ENCODE peak calls at places on chromosomes 1 and 21, in four cellular contexts. C is effector memory CD4-positive, alpha-beta T cell; I is HCT116; B is left ventricle myocardium inferior. R is an unnamed sample. For H3K36me3, the result is how much of the 10 kb centered on the place peaks cover.

GRCh38 chr1:27117733-27118439 is 37.0 kb downstream of the SLC9A1 start:
- DNase-seq in B (no peak), I (no peak), C (no peak), R (no peak)

GRCh38 chr1:153597206-153597605 is 15.7 kb downstream of the S100A16 start:
- DNase-seq in C (no peak), I (no peak), B (no peak), R (no peak)

GRCh38 chr1:66552829-66553228 is 18.9 kb downstream of the SGIP1 start:
- DNase-seq in I (no peak), C (no peak), B (peak), R (no peak)

GRCh38 chr1:155123801-155124200 is 3.9 kb upstream of the EFNA1 start:
- DNase-seq in B (no peak), I (no peak), C (no peak), R (no peak)

GRCh38 chr1:92482665-92483441 is 3.9 kb downstream of the GFI1 start:
- DNase-seq in B (no peak), C (no peak), I (no peak), R (no peak)

GRCh38 chr1:5834477-5835178 is 157.6 kb downstream of the NPHP4 start:
- DNase-seq in I (no peak), C (no peak), B (no peak), R (no peak)

GRCh38 chr1:2056955-2057590 is 6.9 kb downstream of the PRKCZ start:
- DNase-seq in C (no peak), I (no peak), B (no peak), R (no peak)

GRCh38 chr1:89935235-89935634 is 59.7 kb upstream of the ZNF326 start:
- DNase-seq in B (no peak), I (no peak), C (no peak), R (no peak)

GRCh38 chr1:228765543-228765942 is 30.3 kb downstream of the RHOU start:
- DNase-seq in B (no peak), I (no peak), C (no peak), R (no peak)

GRCh38 chr1:14733053-14733778 is 134.7 kb downstream of the KAZN start:
- DNase-seq in C (no peak), B (no peak), I (no peak), R (no peak)

GRCh38 chr1:15717418-15718131 is 18.5 kb upstream of the SLC25A34 start:
- DNase-seq in C (no peak), B (no peak), I (no peak), R (no peak)

GRCh38 chr1:231021540-231022031 is 18.5 kb downstream of the FAM89A start:
- DNase-seq in C (no peak), I (no peak), B (no peak), R (no peak)

GRCh38 chr1:34341896-34342295 is 165.2 kb downstream of the C1orf94 start:
- DNase-seq in I (no peak), B (no peak), C (no peak), R (no peak)

GRCh38 chr1:2250721-2251281 is 22.7 kb downstream of the SKI start:
- DNase-seq in B (no peak), I (no peak), C (no peak), R (no peak)

GRCh38 chr1:42164551-42165420 is at the start of gene GUCA2A:
- DNase-seq in I (no peak), C (no peak), B (no peak), R (no peak)

GRCh38 chr1:2585318-2586092 is 1.1 kb upstream of the PRXL2B start:
- DNase-seq in I (no peak), C (peak), B (peak), R (peak)

GRCh38 chr21:16116798-16117197 is 387.0 kb downstream of the USP25 start:
- DNase-seq in I (no peak), B (no peak), C (no peak), R (no peak)

GRCh38 chr1:110258734-110259133 is 48.6 kb downstream of the KCNC4 start:
- DNase-seq in C (no peak), B (no peak), I (no peak), R (no peak)

GRCh38 chr1:221141606-221142285 is 262.5 kb downstream of the HLX start:
- DNase-seq in I (no peak), B (no peak), C (no peak), R (no peak)

GRCh38 chr1:169287280-169287679 is 80.3 kb downstream of the NME7 start:
- DNase-seq in B (no peak), I (no peak), C (no peak), R (no peak)

GRCh38 chr1:102851616-102852015 is 256.7 kb downstream of the COL11A1 start:
- DNase-seq in I (no peak), B (no peak), C (no peak), R (no peak)

DNA sequence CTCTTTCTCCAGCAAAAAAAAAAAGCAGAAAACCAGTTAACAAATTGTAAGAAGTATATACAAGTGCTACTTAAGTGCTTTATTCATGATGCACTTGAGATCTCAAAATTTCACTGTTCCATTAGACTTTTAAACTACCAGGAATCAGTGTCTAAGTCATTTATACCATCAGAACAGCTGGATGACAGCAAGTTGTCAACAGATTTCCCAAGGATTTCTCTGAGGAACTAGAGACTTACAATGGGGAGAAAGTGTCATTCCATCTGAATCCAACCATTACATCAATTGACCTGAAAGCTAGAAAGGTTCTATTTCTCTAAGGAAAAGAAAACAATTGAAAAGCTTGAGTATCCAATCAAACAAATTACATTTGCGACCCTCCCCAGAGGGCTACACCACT is 43.8 kb downstream of the USH2A start:
- DNase-seq in B (no peak), C (no peak), I (no peak), R (no peak)
- H3K4me3 ChIP-seq in B (no peak), C (no peak), I (no peak), R (no peak)

GRCh38 chr21:31161157-31161556 is 122.9 kb upstream of the KRTAP19-8 start:
- DNase-seq in C (no peak), B (no peak), I (no peak), R (no peak)
- H3K27ac ChIP-seq in C (peak), B (no peak), I (no peak), R (no peak)

GRCh38 chr21:43745772-43746517 is 27.0 kb downstream of the PDXK start:
- DNase-seq in B (no peak), C (no peak), I (no peak), R (no peak)

GRCh38 chr21:43741425-43742096 is 22.6 kb downstream of the PDXK start:
- DNase-seq in I (no peak), C (no peak), B (no peak), R (no peak)

GRCh38 chr21:43748622-43749021 is 27.5 kb downstream of the CSTB start:
- DNase-seq in C (no peak), B (no peak), I (no peak), R (no peak)

GRCh38 chr21:43743934-43744333 is 25.0 kb downstream of the PDXK start:
- DNase-seq in C (no peak), I (no peak), B (no peak), R (no peak)

DNA sequence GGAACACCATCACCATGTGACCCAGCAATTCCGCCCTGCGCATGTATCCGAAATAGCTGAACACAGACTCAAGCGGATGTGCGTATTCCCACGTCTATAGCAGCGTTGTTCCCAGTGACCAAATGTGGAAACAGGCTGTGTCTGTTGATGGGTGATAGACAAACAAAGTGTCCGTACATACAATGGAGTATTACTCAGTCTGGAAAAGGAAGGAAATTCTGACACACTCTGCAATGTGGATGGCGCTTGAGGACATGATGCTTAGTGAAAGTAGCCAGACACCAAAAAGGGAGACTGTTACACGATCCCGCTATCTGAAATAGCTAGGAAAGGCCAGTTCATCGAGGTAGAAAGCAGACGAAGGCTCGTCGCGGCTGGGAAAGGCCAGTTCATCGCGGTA is 25.8 kb downstream of the PDXK start:
- DNase-seq in B (no peak), I (no peak), C (no peak), R (no peak)
- H3K36me3 ChIP-seq in B (half or more), I (under half), C (under half), R (under half)

DNA sequence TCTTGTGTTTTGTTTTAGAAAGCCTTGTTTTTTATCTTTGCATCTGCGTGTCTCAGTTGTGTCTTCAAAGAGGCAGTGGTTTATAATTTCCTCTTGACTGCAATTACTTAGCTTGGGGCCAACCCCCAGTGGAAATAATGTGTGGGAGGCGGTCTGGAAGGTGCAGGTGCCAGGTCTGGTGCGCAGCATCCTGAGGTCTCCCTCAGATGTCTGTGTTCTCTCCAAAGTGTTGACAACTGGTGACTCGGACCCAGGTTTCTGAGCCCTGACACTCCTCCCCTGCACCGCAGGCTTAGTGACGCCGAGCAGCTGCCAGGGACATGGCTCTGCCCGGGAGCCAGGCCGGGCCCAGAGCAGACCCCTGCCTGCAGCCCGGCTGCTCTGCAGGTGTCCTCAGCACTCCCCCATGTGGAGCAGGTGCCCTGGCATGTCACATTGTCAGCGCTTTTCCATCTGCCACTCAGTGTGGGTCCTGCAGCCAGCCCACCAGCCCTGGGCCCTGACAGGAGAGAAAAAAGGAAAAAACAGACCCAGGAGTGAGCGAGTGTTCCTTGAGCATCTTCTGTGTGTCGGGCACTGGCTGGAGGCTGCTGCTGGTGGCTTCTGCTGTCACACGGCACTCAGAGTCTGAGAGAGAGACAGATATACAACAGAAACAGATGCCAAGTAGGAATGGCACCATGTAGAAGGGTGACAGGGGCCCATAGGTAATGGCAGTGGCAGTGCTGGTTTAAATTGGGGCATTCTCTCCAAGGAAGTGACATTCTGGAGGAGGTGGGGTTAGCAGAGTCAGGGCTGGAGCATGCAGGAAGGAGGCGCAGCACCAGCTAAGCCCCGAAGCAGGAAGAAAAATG is 24.8 kb upstream of the SELENON start:
- DNase-seq in I (no peak), B (no peak), C (peak), R (peak)
- H3K4me3 ChIP-seq in I (no peak), B (no peak), C (peak), R (peak)

R was measured in CD8-positive, alpha-beta T cell.